ENCODE peak calls at places on chromosomes 7 and 10, in eight cellular contexts. V, U, H, D, N, F, B and E are unnamed samples.
A peak's percentile ranks its signal among the peaks of the same experiment; 100 is the strongest.

GRCh38 chr7:139825666-139826290 is 3.3 kb upstream of the TBXAS1 start:
- DNase-seq in V (peak; percentile 79), U (no peak), H (no peak), D (no peak), N (no peak), F (no peak), B (peak; percentile 19), E (no peak)

GRCh38 chr10:90787906-90788491 is 69.8 kb downstream of the HTR7 start:
- DNase-seq in V (peak; percentile 62), U (peak; percentile 54), H (peak; percentile 35), D (peak; percentile 36), N (peak; percentile 27), F (peak; percentile 79), B (peak; percentile 48), E (peak; percentile 12)

GRCh38 chr10:52318136-52318810 is 4.2 kb downstream of the DKK1 start:
- DNase-seq in V (peak; percentile 48), U (no peak), H (no peak), D (no peak), N (no peak), F (no peak), B (no peak), E (no peak)

GRCh38 chr7:82406937-82407336 is 36.6 kb downstream of the CACNA2D1 start:
- DNase-seq in V (no peak), U (no peak), H (no peak), D (no peak), N (no peak), F (no peak), B (no peak), E (no peak)

GRCh38 chr10:72333111-72334012 is 21.4 kb downstream of the DNAJB12 start:
- DNase-seq in V (no peak), U (no peak), H (no peak), D (no peak), N (no peak), F (no peak), B (peak; percentile 2), E (no peak)

GRCh38 chr7:111108526-111108925 is 17.6 kb downstream of the LRRN3 start:
- DNase-seq in V (peak; percentile 71), U (no peak), H (no peak), D (no peak), N (no peak), F (no peak), B (no peak), E (no peak)

GRCh38 chr10:101780818-101781654 is 2.2 kb downstream of the NPM3 start:
- DNase-seq in V (peak; percentile 79), U (peak; percentile 86), H (peak; percentile 82), D (peak; percentile 94), N (peak; percentile 55), F (peak; percentile 82), B (peak; percentile 84), E (peak; percentile 65)

GRCh38 chr7:23477962-23478866 is 7.9 kb upstream of the IGF2BP3 start:
- DNase-seq in V (no peak), U (no peak), H (no peak), D (no peak), N (no peak), F (no peak), B (no peak), E (no peak)

GRCh38 chr7:43799605-43800004 is 41.1 kb downstream of the BLVRA start:
- DNase-seq in V (peak; percentile 8), U (no peak), H (no peak), D (no peak), N (no peak), F (no peak), B (no peak), E (no peak)

GRCh38 chr7:98128346-98128745 is 21.7 kb downstream of the LMTK2 start:
- DNase-seq in V (no peak), U (no peak), H (no peak), D (no peak), N (no peak), F (no peak), B (no peak), E (no peak)

GRCh38 chr7:25288536-25289283 is 60.4 kb upstream of the NPVF start:
- DNase-seq in V (peak; percentile 1), U (no peak), H (no peak), D (no peak), N (no peak), F (no peak), B (peak; percentile 10), E (no peak)

GRCh38 chr10:124145109-124145860 is 51.9 kb upstream of the CHST15 start:
- DNase-seq in V (no peak), U (no peak), H (peak; percentile 87), D (no peak), N (no peak), F (no peak), B (no peak), E (no peak)

GRCh38 chr7:137978464-137979237 is 23.2 kb downstream of the CREB3L2 start:
- DNase-seq in V (peak; percentile 98), U (no peak), H (no peak), D (no peak), N (peak; percentile 89), F (no peak), B (no peak), E (no peak)

GRCh38 chr10:60367014-60367413 is 22.7 kb downstream of the ANK3 start:
- DNase-seq in V (no peak), U (no peak), H (no peak), D (no peak), N (no peak), F (no peak), B (no peak), E (no peak)

GRCh38 chr7:108067844-108068243 is 62.3 kb downstream of the LAMB4 start:
- DNase-seq in V (no peak), U (no peak), H (no peak), D (no peak), N (no peak), F (no peak), B (no peak), E (no peak)

GRCh38 chr10:775245-776075 is 86.0 kb upstream of the DIP2C start:
- DNase-seq in V (peak; percentile 83), U (no peak), H (no peak), D (no peak), N (no peak), F (no peak), B (no peak), E (no peak)

GRCh38 chr7:19930851-19931250 is 157.4 kb upstream of the TMEM196 start:
- DNase-seq in V (peak; percentile 2), U (no peak), H (no peak), D (no peak), N (no peak), F (no peak), B (no peak), E (no peak)

GRCh38 chr10:89219512-89220218 is 12.5 kb upstream of the CH25H start:
- DNase-seq in V (no peak), U (no peak), H (no peak), D (no peak), N (no peak), F (no peak), B (no peak), E (no peak)

GRCh38 chr7:37489703-37490102 is 41.0 kb upstream of the ELMO1 start:
- DNase-seq in V (no peak), U (no peak), H (no peak), D (peak; percentile 31), N (no peak), F (peak; percentile 37), B (no peak), E (no peak)
- H3K27ac ChIP-seq in V (no peak overlapping the region), U (no peak overlapping the region), H (no peak overlapping the region), D (peak overlapping the region; percentile 67), N (no peak overlapping the region), F (peak overlapping the region; percentile 6), B (no peak overlapping the region), E (no peak overlapping the region)

DNA sequence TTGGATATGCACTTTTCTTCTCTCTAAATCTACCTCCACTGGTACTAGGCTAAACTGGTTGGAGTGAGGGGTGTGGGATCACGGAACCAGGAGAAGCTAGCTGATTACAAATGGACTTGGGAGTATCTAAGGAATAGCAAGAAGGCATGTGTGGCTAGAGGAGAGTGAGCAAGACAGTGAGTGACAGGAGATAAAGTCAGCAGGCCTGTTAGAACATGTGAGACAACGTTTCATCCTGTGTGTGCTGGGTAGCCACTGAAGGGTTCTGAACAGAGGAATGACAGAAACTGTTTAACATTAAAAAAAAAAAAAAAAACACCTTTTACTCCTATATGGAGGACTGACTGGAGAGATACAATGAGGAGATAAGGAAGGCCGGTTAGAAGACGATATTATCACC is 51.7 kb downstream of the ZNF438 start:
- DNase-seq in V (no peak), U (no peak), H (no peak), D (no peak), N (no peak), F (no peak), B (no peak), E (no peak)
- TF ChIP-seq EZH2phosphoT487 in V (no peak), U (no peak), H (no peak), D (no peak), N (no peak), F (no peak), B (no peak), E (no peak)

DNA sequence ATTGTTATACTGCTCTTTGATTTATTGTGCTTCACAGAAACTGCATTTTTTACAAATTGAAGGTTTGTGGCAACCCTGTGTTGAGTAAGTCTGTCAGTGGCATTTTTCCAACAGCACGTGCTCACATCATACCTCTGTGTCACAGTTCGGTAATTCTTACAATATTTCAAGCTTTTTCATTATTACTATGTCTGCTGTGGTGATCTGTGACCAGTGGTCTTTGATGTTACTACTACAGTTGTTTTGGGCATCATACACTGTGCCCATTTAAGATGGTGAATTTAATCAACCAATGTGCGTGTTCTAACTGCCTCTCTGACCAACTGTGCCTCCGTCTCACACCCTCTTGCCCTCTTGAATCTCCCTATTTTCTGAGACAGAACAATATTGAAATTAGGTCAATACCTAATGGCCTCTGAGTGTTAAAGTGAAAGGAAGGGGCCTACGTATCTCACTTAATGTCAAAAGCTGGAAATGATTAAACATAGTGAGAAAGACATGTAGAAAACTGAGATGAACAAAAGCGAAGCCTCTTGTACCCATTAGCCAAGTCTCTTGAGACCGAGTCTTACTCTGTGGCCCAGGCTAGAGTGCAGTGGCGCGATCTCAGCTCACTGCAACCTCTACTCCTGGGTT is 20.2 kb upstream of the ASL start:
- DNase-seq in V (peak; percentile 82), U (no peak), H (no peak), D (no peak), N (no peak), F (no peak), B (no peak), E (no peak)
- H3K4me1 ChIP-seq in V (peaks cover 33% of the 10 kb centered on the region), U (no peaks in the 10 kb centered on the region), H (no peaks in the 10 kb centered on the region), D (peaks cover 7% of the 10 kb centered on the region), N (peaks cover 9% of the 10 kb centered on the region), F (no peaks in the 10 kb centered on the region), B (peaks cover 5% of the 10 kb centered on the region), E (no peaks in the 10 kb centered on the region)

DNA sequence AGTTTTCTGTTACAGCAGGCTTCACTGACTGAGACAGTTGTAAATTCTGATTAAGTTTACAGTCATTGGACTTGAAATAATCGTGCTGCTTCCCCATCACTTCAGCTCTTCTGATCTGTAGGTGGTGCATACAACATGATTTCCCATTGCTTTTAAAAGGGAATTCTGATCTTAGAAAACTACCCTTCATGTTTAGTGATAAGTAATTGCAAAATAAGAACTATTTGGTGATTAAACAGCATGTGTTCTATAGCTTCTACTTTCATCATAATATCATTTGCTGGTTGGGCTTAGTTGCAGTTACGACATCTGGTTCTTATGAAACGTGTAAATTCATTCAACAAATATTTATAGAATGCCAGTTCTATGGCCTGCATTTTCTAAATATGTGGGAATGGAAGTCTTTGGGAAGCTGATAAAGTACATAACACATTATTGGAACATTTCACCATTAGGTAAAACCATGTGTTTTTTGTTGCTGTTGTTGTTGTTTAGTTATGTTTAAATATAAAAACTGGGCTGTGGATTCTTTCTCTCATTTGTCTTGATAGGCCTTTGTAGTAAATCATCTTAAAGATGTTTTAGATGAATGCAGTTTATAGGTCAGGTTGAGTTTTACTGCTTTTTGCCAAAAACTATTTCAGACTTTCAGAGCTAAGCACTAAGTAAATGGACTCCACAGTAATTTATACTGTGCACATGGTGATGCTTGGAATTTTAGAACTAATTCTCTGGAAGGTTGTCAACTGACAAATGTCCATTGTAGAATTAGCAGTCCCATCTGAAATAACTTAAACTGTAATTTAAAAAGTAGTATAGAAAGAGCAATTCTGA is 13.1 kb downstream of the GNAI1 start:
- DNase-seq in V (peak; percentile 88), U (no peak), H (no peak), D (no peak), N (no peak), F (no peak), B (no peak), E (no peak)
- H3K27ac ChIP-seq in V (peak overlapping the region; percentile 74), U (no peak overlapping the region), H (no peak overlapping the region), D (peak overlapping the region; percentile 89), N (peak overlapping the region; percentile 21), F (no peak overlapping the region), B (peak overlapping the region; percentile 56), E (no peak overlapping the region)